ENCODE peak calls at places on chromosome 11, in nine cellular contexts. R is sigmoid colon, B is brain microvascular endothelial cell, W is ascending aorta, H is omental fat pad, N is upper lobe of right lung, X is endothelial cell, M is keratinocyte, Q is psoas muscle. O is an unnamed sample.

GRCh38 chr11:40445391-40445790 is 1014.1 kb downstream of the LRRC4C start:
- DNase-seq in Q (no peak), X (no peak), M (no peak), W (no peak), N (no peak), H (no peak), B (no peak), R (no peak), O (no peak)

GRCh38 chr11:11882539-11882938 is 40.8 kb downstream of the USP47 start:
- DNase-seq in W (no peak), B (no peak), N (no peak), M (no peak), R (no peak), H (no peak), Q (no peak), X (no peak), O (no peak)

GRCh38 chr11:92226331-92227232 is 2.0 kb downstream of the FAT3 start:
- DNase-seq in W (peak), N (no peak), Q (no peak), M (no peak), B (no peak), H (no peak), R (no peak), X (peak), O (peak)

GRCh38 chr11:95345243-95345642 is 114.2 kb upstream of the SESN3 start:
- DNase-seq in N (no peak), W (no peak), B (no peak), M (no peak), X (no peak), H (no peak), R (no peak), Q (no peak), O (no peak)

GRCh38 chr11:112630496-112630895 is 330.7 kb upstream of the NCAM1 start:
- DNase-seq in M (no peak), N (no peak), Q (no peak), R (no peak), B (no peak), W (no peak), X (no peak), H (no peak), O (no peak)

GRCh38 chr11:69518081-69518950 is 36.9 kb downstream of the LINC01488 start:
- DNase-seq in B (peak), M (no peak), H (no peak), W (no peak), N (peak), R (no peak), X (no peak), Q (no peak), O (no peak)

GRCh38 chr11:57639321-57640067 is 10.2 kb downstream of the YPEL4 start:
- DNase-seq in R (no peak), Q (no peak), X (peak), H (no peak), N (no peak), M (no peak), B (no peak), W (no peak), O (peak)

GRCh38 chr11:116078101-116078561 is 573.9 kb upstream of the CADM1 start:
- DNase-seq in W (no peak), N (no peak), H (no peak), M (no peak), Q (no peak), B (no peak), X (peak), R (no peak), O (peak)

GRCh38 chr11:2185324-2186085 is 13.9 kb upstream of the TH start:
- DNase-seq in R (no peak), X (no peak), W (no peak), H (no peak), N (no peak), M (no peak), Q (no peak), B (no peak), O (no peak)

GRCh38 chr11:12167098-12167999 is 57.0 kb downstream of the MICAL2 start:
- DNase-seq in B (peak), R (no peak), H (no peak), M (no peak), X (no peak), Q (no peak), N (peak), W (peak), O (no peak)

GRCh38 chr11:123640677-123641494 is 13.5 kb downstream of the SCN3B start:
- DNase-seq in H (no peak), R (no peak), N (peak), W (no peak), X (peak), M (no peak), Q (peak), B (peak), O (peak)

DNA sequence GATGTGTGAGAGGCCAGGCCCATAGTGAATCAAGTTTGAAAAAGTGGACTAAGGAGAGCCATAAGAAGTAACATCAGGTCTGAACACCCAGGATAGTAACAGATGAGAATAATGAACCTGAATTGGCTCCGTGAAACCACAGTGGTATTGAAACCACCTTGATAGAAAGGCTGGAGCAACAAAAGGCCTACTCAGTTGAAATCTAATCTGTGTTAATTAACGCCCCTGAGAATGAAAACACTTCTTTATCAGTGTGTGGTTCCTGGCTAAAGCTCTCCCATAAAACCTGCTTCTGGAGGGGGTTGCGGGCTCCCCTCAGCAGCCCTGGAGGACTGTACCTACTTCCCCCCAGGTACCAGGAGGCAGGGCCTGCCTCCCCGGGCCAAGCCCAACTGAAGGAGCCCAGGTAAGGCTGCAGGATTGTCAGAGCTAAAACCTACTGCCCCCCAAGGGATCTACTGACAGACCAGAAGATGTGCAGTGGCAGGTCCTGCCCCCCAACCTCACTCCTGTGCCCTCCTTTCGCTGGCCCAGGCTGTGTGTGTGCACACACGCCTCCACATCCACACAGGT is 54.6 kb downstream of the PLEKHA7 start:
- DNase-seq in N (no peak), X (no peak), W (no peak), M (no peak), Q (no peak), R (no peak), H (no peak), B (no peak), O (no peak)
- TF ChIP-seq CTCF in N (no peak), X (no peak), W (no peak), M (no peak), Q (no peak), R (no peak), H (no peak), B (no peak), O (no peak)

GRCh38 chr11:120527111-120527748 is 15.7 kb downstream of the GRIK4 start:
- DNase-seq in H (no peak), Q (peak), B (no peak), M (no peak), N (no peak), W (no peak), R (no peak), X (no peak), O (peak)
- TF ChIP-seq CTCF in H (no peak), Q (no peak), B (peak), M (no peak), N (no peak), W (no peak), R (no peak), X (no peak), O (peak)

DNA sequence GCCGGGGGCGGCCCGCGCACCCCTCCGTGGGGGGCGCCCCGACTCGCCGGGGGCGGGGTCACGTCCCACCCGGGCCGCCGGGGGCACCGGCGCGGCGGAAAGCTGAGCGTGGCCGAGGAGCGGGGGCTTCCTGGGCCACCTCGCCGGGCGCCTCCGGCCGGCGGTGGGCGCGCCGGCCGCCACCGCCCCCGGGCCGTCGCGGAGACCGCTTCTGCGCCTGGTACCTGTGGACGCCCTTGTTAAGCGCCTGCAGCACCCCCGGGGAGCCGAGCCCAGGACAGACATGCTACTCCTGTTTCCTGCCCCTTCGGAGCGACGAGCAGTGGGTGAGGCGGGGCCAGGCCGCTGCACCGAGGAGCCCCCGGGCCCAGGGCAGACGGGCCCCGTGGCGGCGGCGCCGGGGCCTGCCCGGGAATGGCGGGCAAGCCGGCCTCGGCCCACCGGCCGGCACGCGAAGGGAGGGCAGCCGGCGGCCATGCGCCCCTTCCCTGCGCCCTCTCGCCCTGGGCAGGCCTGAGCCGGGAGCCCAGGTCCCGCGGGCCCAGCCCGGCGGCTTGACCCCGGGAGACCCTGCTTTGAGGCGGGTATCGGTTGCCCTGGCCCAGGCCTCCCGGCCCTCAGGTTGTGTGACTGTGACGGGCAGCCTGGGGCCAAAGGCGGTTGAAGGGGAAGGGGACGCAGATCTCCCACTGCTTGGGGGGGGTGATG is 850 bp upstream of the KDM2A start:
- DNase-seq in N (peak), H (no peak), R (peak), W (peak), M (no peak), Q (peak), B (no peak), X (no peak), O (peak)
- TF ChIP-seq CTCF in N (no peak), H (no peak), R (no peak), W (no peak), M (no peak), Q (no peak), B (no peak), X (no peak), O (no peak)

GRCh38 chr11:119314748-119315138 is 2.2 kb downstream of the MCAM start:
- DNase-seq in B (no peak), M (no peak), H (no peak), X (no peak), N (no peak), Q (no peak), W (no peak), R (no peak), O (no peak)

GRCh38 chr11:119316017-119316728 is 757 bp downstream of the MCAM start:
- DNase-seq in B (no peak), R (peak), Q (peak), W (peak), N (peak), X (no peak), H (no peak), M (no peak), O (no peak)

GRCh38 chr11:119316729-119317591 is at the start of gene MCAM:
- DNase-seq in X (peak), H (no peak), Q (peak), M (no peak), W (peak), N (no peak), B (no peak), R (peak), O (peak)

GRCh38 chr11:119317592-119318239 is 786 bp upstream of the MCAM start:
- DNase-seq in Q (no peak), M (no peak), N (no peak), B (no peak), H (no peak), X (no peak), W (no peak), R (no peak), O (no peak)

GRCh38 chr11:119315139-119316016 is 1.6 kb downstream of the MCAM start:
- DNase-seq in W (peak), H (no peak), M (no peak), R (peak), X (no peak), B (no peak), Q (peak), N (no peak), O (no peak)
- TF ChIP-seq CTCF in W (peak), H (no peak), M (no peak), R (peak), X (peak), B (peak), Q (no peak), N (no peak), O (no peak)

DNA sequence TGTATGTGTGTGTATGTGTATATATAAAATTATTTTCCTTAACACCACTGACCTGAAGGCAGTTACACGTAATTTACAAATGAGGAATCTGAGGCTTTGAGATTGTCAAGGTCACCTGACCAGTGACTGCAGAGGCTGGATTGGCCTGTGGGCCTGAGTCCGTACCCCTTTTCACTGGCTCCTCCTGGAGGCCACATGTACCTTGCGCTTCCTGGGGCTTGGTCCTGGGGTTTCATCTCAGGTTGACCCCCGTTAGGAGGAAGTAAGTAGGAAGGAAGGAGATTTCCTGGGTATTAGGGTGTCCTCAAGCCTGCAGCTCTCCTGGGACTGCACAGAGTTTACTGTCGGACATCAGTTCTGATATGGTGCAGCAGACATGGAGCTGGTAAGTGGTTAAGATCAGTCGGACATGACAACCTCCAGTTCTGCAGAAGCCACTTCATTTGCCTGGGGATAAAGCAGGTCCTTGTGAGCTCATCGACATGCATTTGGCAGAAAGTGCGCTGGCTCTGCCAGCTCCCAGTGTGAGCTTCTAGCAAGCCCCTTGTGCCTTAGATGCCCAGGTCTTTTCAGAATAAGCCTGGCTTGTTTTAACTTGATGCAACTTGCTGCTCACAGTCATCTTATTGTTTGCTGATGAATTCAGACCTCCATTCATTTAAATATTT is 36.6 kb downstream of the ST3GAL4 start:
- DNase-seq in N (peak), B (no peak), Q (no peak), R (no peak), X (no peak), M (no peak), W (no peak), H (no peak), O (no peak)
- TF ChIP-seq CTCF in N (no peak), B (peak), Q (no peak), R (no peak), X (no peak), M (peak), W (no peak), H (no peak), O (no peak)

GRCh38 chr11:17930544-17931144 is 82.2 kb downstream of the SERGEF start:
- DNase-seq in H (no peak), W (no peak), Q (no peak), X (no peak), M (no peak), R (no peak), N (no peak), B (no peak), O (no peak)
- TF ChIP-seq CTCF in H (no peak), W (no peak), Q (no peak), X (no peak), M (no peak), R (no peak), N (no peak), B (no peak), O (no peak)

GRCh38 chr11:67613960-67614715 is 7.4 kb downstream of the NDUFV1 start:
- DNase-seq in W (peak), M (no peak), X (peak), R (peak), H (no peak), N (peak), Q (peak), B (peak), O (peak)
- TF ChIP-seq CTCF in W (peak), M (peak), X (peak), R (peak), H (no peak), N (peak), Q (peak), B (peak), O (peak)

DNA sequence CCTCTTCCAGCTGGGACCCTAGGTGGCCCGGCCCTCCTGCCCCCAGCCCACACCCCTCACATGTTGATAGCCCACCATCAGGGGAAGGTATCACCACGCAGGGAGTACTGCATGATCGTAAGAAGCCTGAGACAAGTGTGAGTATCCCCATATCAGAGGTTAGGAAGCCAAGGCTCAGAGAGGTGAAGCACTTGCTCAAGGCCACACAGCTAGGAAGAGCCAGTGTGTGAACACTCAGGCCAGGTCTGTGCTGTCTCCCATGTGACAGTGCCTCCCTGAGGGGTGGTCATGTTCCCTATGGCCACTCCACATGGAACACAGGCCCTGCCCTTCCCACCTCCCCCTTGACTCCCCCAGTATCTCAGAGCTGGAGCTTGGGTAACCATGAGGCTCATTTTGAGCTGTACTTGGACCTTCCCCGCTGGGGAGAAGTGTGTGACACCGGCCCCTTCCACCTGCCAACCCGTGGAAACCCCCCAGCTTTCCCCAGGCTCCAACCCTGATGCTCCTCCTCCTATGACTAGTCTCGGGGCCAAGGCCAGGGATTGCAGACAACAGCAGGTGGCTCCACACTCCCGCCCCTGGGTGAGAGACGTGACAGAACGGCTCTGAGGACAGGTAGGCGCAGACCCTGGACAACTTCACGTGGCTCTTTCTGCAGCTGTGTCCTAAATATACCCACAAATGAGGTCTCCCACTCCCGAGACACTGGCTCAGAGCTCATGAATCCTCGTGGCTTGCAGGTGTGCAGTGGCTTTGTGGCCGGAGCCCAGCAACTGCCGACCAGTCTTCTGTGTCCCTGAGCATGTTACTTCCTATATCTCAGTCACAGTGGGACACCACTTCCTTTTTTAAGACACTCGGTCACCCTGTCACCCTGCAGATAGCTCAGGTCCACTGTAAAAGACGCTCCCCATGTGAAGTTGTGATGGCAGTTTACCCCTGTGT is 55.3 kb downstream of the NECTIN1 start:
- DNase-seq in B (no peak), X (no peak), H (no peak), W (no peak), M (no peak), R (no peak), Q (no peak), N (no peak), O (no peak)
- TF ChIP-seq CTCF in B (no peak), X (no peak), H (no peak), W (no peak), M (peak), R (no peak), Q (no peak), N (no peak), O (no peak)

DNA sequence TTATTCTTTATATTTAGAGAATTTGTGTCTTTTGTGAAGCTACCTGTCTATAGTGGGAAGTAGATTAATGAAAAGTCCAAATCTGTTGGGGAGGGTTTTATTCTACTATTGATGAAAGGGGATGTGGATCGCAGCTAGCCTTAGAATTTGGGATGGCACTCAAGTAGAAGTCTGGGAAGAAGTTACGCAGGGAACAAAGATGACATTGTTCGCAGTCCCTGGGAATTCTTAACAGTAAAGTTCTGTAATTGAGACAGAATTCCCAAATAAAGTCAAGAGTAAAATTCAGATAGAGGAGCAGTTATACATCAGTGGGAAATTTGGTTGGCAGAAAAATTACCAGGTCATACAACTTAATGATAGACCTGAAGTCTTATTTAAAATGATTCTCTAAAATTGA is 64.1 kb downstream of the ATM start:
- DNase-seq in N (no peak), R (no peak), X (no peak), Q (no peak), M (no peak), W (no peak), B (no peak), H (no peak), O (no peak)
- TF ChIP-seq CTCF in N (no peak), R (no peak), X (no peak), Q (no peak), M (no peak), W (no peak), B (no peak), H (no peak), O (no peak)

GRCh38 chr11:20243974-20244373 is 83.7 kb upstream of the DBX1 start:
- DNase-seq in H (no peak), Q (no peak), W (no peak), X (no peak), M (no peak), N (no peak), B (no peak), R (no peak), O (no peak)
- TF ChIP-seq CTCF in H (no peak), Q (no peak), W (no peak), X (no peak), M (no peak), N (no peak), B (peak), R (no peak), O (peak)